ENCODE peak calls at places on chromosomes 3 and 15, in nine cellular contexts. One of them, this sample, is unnamed.

GRCh38 chr3:111619833-111620232 is 24.7 kb upstream of the ZBED2 start:
- DNase-seq in MM.1S: no peak
- DNase-seq in PC-9: no peak
- DNase-seq in left ventricle myocardium inferior: no peak
- DNase-seq in esophagus muscularis mucosa: no peak
- DNase-seq in CD8-positive, alpha-beta T cell: no peak
- DNase-seq in Panc1: no peak
- DNase-seq in PC-3: peak
- DNase-seq in fibroblast of lung: no peak
- DNase-seq in this sample: peak

GRCh38 chr15:25783134-25783533 is 80.0 kb downstream of the ATP10A start:
- DNase-seq in MM.1S: no peak
- DNase-seq in PC-9: no peak
- DNase-seq in left ventricle myocardium inferior: no peak
- DNase-seq in esophagus muscularis mucosa: no peak
- DNase-seq in CD8-positive, alpha-beta T cell: no peak
- DNase-seq in Panc1: no peak
- DNase-seq in PC-3: no peak
- DNase-seq in fibroblast of lung: no peak
- DNase-seq in this sample: no peak

GRCh38 chr3:102492300-102492699 is 57.5 kb downstream of the ZPLD1 start:
- DNase-seq in MM.1S: no peak
- DNase-seq in PC-9: no peak
- DNase-seq in left ventricle myocardium inferior: no peak
- DNase-seq in esophagus muscularis mucosa: no peak
- DNase-seq in CD8-positive, alpha-beta T cell: no peak
- DNase-seq in Panc1: no peak
- DNase-seq in PC-3: no peak
- DNase-seq in fibroblast of lung: no peak
- DNase-seq in this sample: no peak

GRCh38 chr15:34841220-34841841 is 46.0 kb upstream of the ACTC1 start:
- DNase-seq in MM.1S: no peak
- DNase-seq in PC-9: no peak
- DNase-seq in left ventricle myocardium inferior: no peak
- DNase-seq in esophagus muscularis mucosa: no peak
- DNase-seq in CD8-positive, alpha-beta T cell: no peak
- DNase-seq in Panc1: no peak
- DNase-seq in PC-3: peak
- DNase-seq in fibroblast of lung: no peak
- DNase-seq in this sample: no peak

GRCh38 chr3:177569823-177570657 is 372.8 kb upstream of the TBL1XR1 start:
- DNase-seq in MM.1S: peak
- DNase-seq in PC-9: no peak
- DNase-seq in left ventricle myocardium inferior: no peak
- DNase-seq in esophagus muscularis mucosa: no peak
- DNase-seq in CD8-positive, alpha-beta T cell: no peak
- DNase-seq in Panc1: no peak
- DNase-seq in PC-3: no peak
- DNase-seq in fibroblast of lung: peak
- DNase-seq in this sample: no peak

GRCh38 chr3:124007186-124007585 is 15.3 kb upstream of the ROPN1 start:
- DNase-seq in MM.1S: no peak
- DNase-seq in PC-9: no peak
- DNase-seq in left ventricle myocardium inferior: no peak
- DNase-seq in esophagus muscularis mucosa: no peak
- DNase-seq in CD8-positive, alpha-beta T cell: no peak
- DNase-seq in Panc1: no peak
- DNase-seq in PC-3: no peak
- DNase-seq in fibroblast of lung: no peak
- DNase-seq in this sample: no peak

GRCh38 chr3:194773216-194773615 is 87.5 kb downstream of the FAM43A start:
- DNase-seq in MM.1S: no peak
- DNase-seq in PC-9: no peak
- DNase-seq in left ventricle myocardium inferior: peak
- DNase-seq in esophagus muscularis mucosa: no peak
- DNase-seq in CD8-positive, alpha-beta T cell: no peak
- DNase-seq in Panc1: no peak
- DNase-seq in PC-3: peak
- DNase-seq in fibroblast of lung: peak
- DNase-seq in this sample: no peak

GRCh38 chr3:65210026-65210814 is 522.4 kb upstream of the ADAMTS9 start:
- DNase-seq in MM.1S: no peak
- DNase-seq in PC-9: no peak
- DNase-seq in left ventricle myocardium inferior: no peak
- DNase-seq in esophagus muscularis mucosa: no peak
- DNase-seq in CD8-positive, alpha-beta T cell: no peak
- DNase-seq in Panc1: no peak
- DNase-seq in PC-3: no peak
- DNase-seq in fibroblast of lung: peak
- DNase-seq in this sample: no peak

GRCh38 chr3:53589806-53590205 is 95.4 kb downstream of the CACNA1D start:
- DNase-seq in MM.1S: no peak
- DNase-seq in PC-9: no peak
- DNase-seq in left ventricle myocardium inferior: no peak
- DNase-seq in esophagus muscularis mucosa: peak
- DNase-seq in CD8-positive, alpha-beta T cell: no peak
- DNase-seq in Panc1: no peak
- DNase-seq in PC-3: no peak
- DNase-seq in fibroblast of lung: no peak
- DNase-seq in this sample: no peak

GRCh38 chr3:131541288-131541687 is 38.5 kb upstream of the MRPL3 start:
- DNase-seq in MM.1S: no peak
- DNase-seq in PC-9: no peak
- DNase-seq in left ventricle myocardium inferior: no peak
- DNase-seq in esophagus muscularis mucosa: no peak
- DNase-seq in CD8-positive, alpha-beta T cell: no peak
- DNase-seq in Panc1: no peak
- DNase-seq in PC-3: no peak
- DNase-seq in fibroblast of lung: no peak
- DNase-seq in this sample: no peak

GRCh38 chr3:174125267-174125844 is 727.8 kb downstream of the NLGN1 start:
- DNase-seq in MM.1S: peak
- DNase-seq in PC-9: no peak
- DNase-seq in left ventricle myocardium inferior: no peak
- DNase-seq in esophagus muscularis mucosa: no peak
- DNase-seq in CD8-positive, alpha-beta T cell: no peak
- DNase-seq in Panc1: no peak
- DNase-seq in PC-3: peak
- DNase-seq in fibroblast of lung: peak
- DNase-seq in this sample: no peak

GRCh38 chr3:178966299-178967183 is 105.1 kb downstream of the ZMAT3 start:
- DNase-seq in MM.1S: peak
- DNase-seq in PC-9: peak
- DNase-seq in left ventricle myocardium inferior: peak
- DNase-seq in esophagus muscularis mucosa: no peak
- DNase-seq in CD8-positive, alpha-beta T cell: no peak
- DNase-seq in Panc1: peak
- DNase-seq in PC-3: peak
- DNase-seq in fibroblast of lung: peak
- DNase-seq in this sample: no peak

GRCh38 chr3:195078891-195079440 is 192.0 kb downstream of the XXYLT1 start:
- DNase-seq in MM.1S: no peak
- DNase-seq in PC-9: no peak
- DNase-seq in left ventricle myocardium inferior: peak
- DNase-seq in esophagus muscularis mucosa: no peak
- DNase-seq in CD8-positive, alpha-beta T cell: no peak
- DNase-seq in Panc1: no peak
- DNase-seq in PC-3: no peak
- DNase-seq in fibroblast of lung: no peak
- DNase-seq in this sample: no peak

GRCh38 chr15:48602358-48603122 is 43.0 kb downstream of the FBN1 start:
- DNase-seq in MM.1S: no peak
- DNase-seq in PC-9: no peak
- DNase-seq in left ventricle myocardium inferior: no peak
- DNase-seq in esophagus muscularis mucosa: no peak
- DNase-seq in CD8-positive, alpha-beta T cell: no peak
- DNase-seq in Panc1: no peak
- DNase-seq in PC-3: peak
- DNase-seq in fibroblast of lung: peak
- DNase-seq in this sample: no peak
- H3K4me3 ChIP-seq in MM.1S: no peak
- H3K4me3 ChIP-seq in PC-9: no peak
- H3K4me3 ChIP-seq in left ventricle myocardium inferior: peak
- H3K4me3 ChIP-seq in esophagus muscularis mucosa: no peak
- H3K4me3 ChIP-seq in CD8-positive, alpha-beta T cell: no peak
- H3K4me3 ChIP-seq in Panc1: no peak
- H3K4me3 ChIP-seq in PC-3: no peak
- H3K4me3 ChIP-seq in fibroblast of lung: no peak
- H3K4me3 ChIP-seq in this sample: no peak

DNA sequence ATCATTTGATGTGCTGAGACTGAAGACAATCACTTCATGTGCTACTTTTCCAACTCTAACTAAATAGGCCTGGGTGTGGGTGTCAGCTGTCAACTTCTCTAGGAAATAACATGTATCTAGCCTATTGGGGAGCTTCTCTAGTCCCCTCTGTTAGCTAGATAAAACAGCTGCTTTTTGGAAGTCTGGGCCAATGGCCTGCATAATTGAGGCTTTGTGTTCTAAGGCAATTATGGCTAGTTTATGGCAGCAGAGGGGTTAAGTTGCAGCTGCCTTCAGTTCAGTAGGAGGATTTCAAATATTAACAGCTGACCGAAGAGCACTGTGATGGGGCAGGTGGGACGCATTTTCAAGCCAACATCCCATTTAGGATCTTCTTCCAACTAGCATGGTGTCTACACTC is 6.3 kb downstream of the COL8A1 start:
- DNase-seq in MM.1S: no peak
- DNase-seq in PC-9: no peak
- DNase-seq in left ventricle myocardium inferior: no peak
- DNase-seq in esophagus muscularis mucosa: no peak
- DNase-seq in CD8-positive, alpha-beta T cell: no peak
- DNase-seq in Panc1: no peak
- DNase-seq in PC-3: no peak
- DNase-seq in fibroblast of lung: no peak
- DNase-seq in this sample: no peak
- H3K27ac ChIP-seq in MM.1S: no peak
- H3K27ac ChIP-seq in PC-9: no peak
- H3K27ac ChIP-seq in left ventricle myocardium inferior: peak
- H3K27ac ChIP-seq in esophagus muscularis mucosa: peak
- H3K27ac ChIP-seq in CD8-positive, alpha-beta T cell: no peak
- H3K27ac ChIP-seq in Panc1: no peak
- H3K27ac ChIP-seq in PC-3: no peak
- H3K27ac ChIP-seq in fibroblast of lung: no peak
- H3K27ac ChIP-seq in this sample: no peak

DNA sequence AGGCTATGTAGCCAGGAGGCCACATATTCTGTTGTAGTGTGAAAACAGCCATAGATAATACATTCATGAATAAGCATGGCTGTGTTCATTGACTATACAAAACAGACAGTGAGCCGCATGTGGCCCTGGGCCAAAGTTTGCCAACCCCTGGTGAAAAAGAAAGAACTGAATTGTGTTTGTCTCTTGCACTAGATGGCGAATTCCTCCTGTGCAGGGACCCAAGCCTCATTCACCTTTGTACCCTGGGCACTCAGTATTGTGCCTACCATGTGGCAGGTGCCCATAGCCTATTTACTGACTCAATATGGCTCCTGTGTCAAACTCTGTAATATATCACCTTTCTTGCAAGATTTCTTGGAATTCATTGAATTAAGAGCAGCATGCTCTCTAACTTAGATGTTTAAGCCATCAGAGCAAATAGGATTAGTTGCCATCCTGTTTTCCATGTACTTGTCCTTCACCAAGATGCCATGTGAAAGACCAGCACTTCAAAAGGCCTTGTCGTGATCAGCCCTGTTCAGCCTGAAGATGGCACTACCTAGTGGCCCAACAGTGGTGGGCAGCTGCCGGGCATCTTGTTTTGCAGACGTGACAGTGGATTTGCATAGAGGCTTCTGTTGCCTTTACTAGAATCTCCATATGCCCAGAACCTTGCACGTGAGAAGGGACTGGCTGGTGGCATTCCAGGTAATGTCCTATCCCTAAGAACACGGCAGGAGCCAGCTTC is 50.9 kb upstream of the CMTM7 start:
- DNase-seq in MM.1S: no peak
- DNase-seq in PC-9: no peak
- DNase-seq in left ventricle myocardium inferior: no peak
- DNase-seq in esophagus muscularis mucosa: no peak
- DNase-seq in CD8-positive, alpha-beta T cell: no peak
- DNase-seq in Panc1: no peak
- DNase-seq in PC-3: peak
- DNase-seq in fibroblast of lung: no peak
- DNase-seq in this sample: no peak
- TF ChIP-seq CTCF in MM.1S: no peak
- TF ChIP-seq CTCF in PC-9: no peak
- TF ChIP-seq CTCF in left ventricle myocardium inferior: no peak
- TF ChIP-seq CTCF in esophagus muscularis mucosa: no peak
- TF ChIP-seq CTCF in CD8-positive, alpha-beta T cell: no peak
- TF ChIP-seq CTCF in Panc1: no peak
- TF ChIP-seq CTCF in PC-3: peak
- TF ChIP-seq CTCF in fibroblast of lung: no peak
- TF ChIP-seq CTCF in this sample: no peak

DNA sequence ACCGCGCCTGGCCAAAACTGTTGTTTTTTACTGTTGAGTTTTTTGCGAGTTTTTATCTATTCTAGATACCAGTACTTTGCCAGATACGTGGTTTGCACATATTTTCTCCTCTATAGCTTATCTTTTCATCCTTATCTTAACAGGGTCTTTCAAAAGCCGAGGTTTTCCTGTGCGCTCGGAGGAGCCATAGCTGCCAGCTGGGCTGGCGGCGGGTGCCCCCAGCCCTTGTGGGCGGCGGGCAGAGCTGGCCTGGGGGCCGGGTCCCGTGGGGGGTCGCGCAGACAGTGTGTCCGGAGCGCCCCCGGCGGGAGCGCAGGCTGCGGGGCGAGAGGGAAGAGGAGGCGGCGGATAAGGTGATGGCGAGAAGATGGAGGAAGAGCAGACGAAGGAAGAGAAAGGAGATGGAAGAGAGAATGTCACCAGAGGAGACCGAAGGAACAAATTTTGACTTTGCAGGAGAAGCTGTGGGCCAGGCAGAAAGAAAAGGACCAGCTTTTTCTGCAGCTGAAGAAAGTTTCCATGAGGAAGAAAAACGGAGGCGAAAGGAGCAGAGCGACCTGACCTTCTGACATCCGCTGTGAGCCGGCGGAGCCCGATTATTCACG is 11.0 kb upstream of the EIF4A2 start:
- DNase-seq in MM.1S: no peak
- DNase-seq in PC-9: no peak
- DNase-seq in left ventricle myocardium inferior: no peak
- DNase-seq in esophagus muscularis mucosa: no peak
- DNase-seq in CD8-positive, alpha-beta T cell: no peak
- DNase-seq in Panc1: no peak
- DNase-seq in PC-3: no peak
- DNase-seq in fibroblast of lung: no peak
- DNase-seq in this sample: no peak
- H3K4me3 ChIP-seq in MM.1S: peak
- H3K4me3 ChIP-seq in PC-9: no peak
- H3K4me3 ChIP-seq in left ventricle myocardium inferior: peak
- H3K4me3 ChIP-seq in esophagus muscularis mucosa: peak
- H3K4me3 ChIP-seq in CD8-positive, alpha-beta T cell: peak
- H3K4me3 ChIP-seq in Panc1: no peak
- H3K4me3 ChIP-seq in PC-3: no peak
- H3K4me3 ChIP-seq in fibroblast of lung: peak
- H3K4me3 ChIP-seq in this sample: peak